ENCODE peak calls at places on chromosomes 12 and 14, in ten cellular contexts. One of them, this sample, is unnamed.

GRCh38 chr14:100375273-100375962 is 52.3 kb downstream of the SLC25A47 start:
- DNase-seq in left ventricle myocardium superior: peak; percentile 74
- DNase-seq in GM20000: peak; percentile 84
- DNase-seq in neural progenitor cell: no peak
- DNase-seq in dorsolateral prefrontal cortex: no peak
- DNase-seq in stimulated activated CD8-positive, alpha-beta memory T cell treated with anti-CD3 and anti-CD28 coated beads, Interleukin-2, amount 100 ng/mL, for 1 hour: no peak
- DNase-seq in KBM-7: peak; percentile 73
- DNase-seq in NB4: peak; percentile 94
- DNase-seq in mucosa of gallbladder: peak; percentile 51
- DNase-seq in A549: no peak
- DNase-seq in this sample: peak; percentile 66

GRCh38 chr14:100285021-100285912 is 21.0 kb downstream of the SLC25A29 start:
- DNase-seq in left ventricle myocardium superior: peak; percentile 88
- DNase-seq in GM20000: peak; percentile 98
- DNase-seq in neural progenitor cell: peak; percentile 86
- DNase-seq in dorsolateral prefrontal cortex: peak; percentile 50
- DNase-seq in stimulated activated CD8-positive, alpha-beta memory T cell treated with anti-CD3 and anti-CD28 coated beads, Interleukin-2, amount 100 ng/mL, for 1 hour: peak; percentile 65
- DNase-seq in KBM-7: peak; percentile 70
- DNase-seq in NB4: peak; percentile 71
- DNase-seq in mucosa of gallbladder: peak; percentile 51
- DNase-seq in A549: peak; percentile 81
- DNase-seq in this sample: peak; percentile 85

GRCh38 chr14:99786423-99787051 is 6.7 kb upstream of the EML1 start:
- DNase-seq in left ventricle myocardium superior: peak; percentile 71
- DNase-seq in GM20000: no peak
- DNase-seq in neural progenitor cell: no peak
- DNase-seq in dorsolateral prefrontal cortex: no peak
- DNase-seq in stimulated activated CD8-positive, alpha-beta memory T cell treated with anti-CD3 and anti-CD28 coated beads, Interleukin-2, amount 100 ng/mL, for 1 hour: no peak
- DNase-seq in KBM-7: no peak
- DNase-seq in NB4: no peak
- DNase-seq in mucosa of gallbladder: no peak
- DNase-seq in A549: no peak
- DNase-seq in this sample: no peak

GRCh38 chr12:11347810-11348209 is 37.6 kb upstream of the PRB4 start:
- DNase-seq in left ventricle myocardium superior: no peak
- DNase-seq in GM20000: no peak
- DNase-seq in neural progenitor cell: no peak
- DNase-seq in dorsolateral prefrontal cortex: no peak
- DNase-seq in stimulated activated CD8-positive, alpha-beta memory T cell treated with anti-CD3 and anti-CD28 coated beads, Interleukin-2, amount 100 ng/mL, for 1 hour: no peak
- DNase-seq in KBM-7: peak; percentile 3
- DNase-seq in NB4: peak; percentile 8
- DNase-seq in mucosa of gallbladder: no peak
- DNase-seq in A549: peak; percentile 1
- DNase-seq in this sample: peak; percentile 33

GRCh38 chr14:83395321-83395720 is 1861.7 kb upstream of the SEL1L start:
- DNase-seq in left ventricle myocardium superior: no peak
- DNase-seq in GM20000: no peak
- DNase-seq in neural progenitor cell: no peak
- DNase-seq in dorsolateral prefrontal cortex: no peak
- DNase-seq in stimulated activated CD8-positive, alpha-beta memory T cell treated with anti-CD3 and anti-CD28 coated beads, Interleukin-2, amount 100 ng/mL, for 1 hour: no peak
- DNase-seq in KBM-7: no peak
- DNase-seq in NB4: no peak
- DNase-seq in mucosa of gallbladder: no peak
- DNase-seq in A549: no peak
- DNase-seq in this sample: no peak

GRCh38 chr14:101808020-101808641 is 46.6 kb downstream of the PPP2R5C start:
- DNase-seq in left ventricle myocardium superior: no peak
- DNase-seq in GM20000: no peak
- DNase-seq in neural progenitor cell: peak; percentile 83
- DNase-seq in dorsolateral prefrontal cortex: no peak
- DNase-seq in stimulated activated CD8-positive, alpha-beta memory T cell treated with anti-CD3 and anti-CD28 coated beads, Interleukin-2, amount 100 ng/mL, for 1 hour: no peak
- DNase-seq in KBM-7: no peak
- DNase-seq in NB4: peak; percentile 23
- DNase-seq in mucosa of gallbladder: no peak
- DNase-seq in A549: peak; percentile 15
- DNase-seq in this sample: peak; percentile 79

GRCh38 chr14:69484444-69485113 is at the start of gene PLEKHD1:
- DNase-seq in left ventricle myocardium superior: no peak
- DNase-seq in GM20000: peak; percentile 59
- DNase-seq in neural progenitor cell: peak; percentile 80
- DNase-seq in dorsolateral prefrontal cortex: no peak
- DNase-seq in stimulated activated CD8-positive, alpha-beta memory T cell treated with anti-CD3 and anti-CD28 coated beads, Interleukin-2, amount 100 ng/mL, for 1 hour: no peak
- DNase-seq in KBM-7: no peak
- DNase-seq in NB4: no peak
- DNase-seq in mucosa of gallbladder: no peak
- DNase-seq in A549: peak; percentile 51
- DNase-seq in this sample: peak; percentile 79

GRCh38 chr12:116882742-116883141 is 1.5 kb upstream of the HRK start:
- DNase-seq in left ventricle myocardium superior: no peak
- DNase-seq in GM20000: peak; percentile 49
- DNase-seq in neural progenitor cell: peak; percentile 49
- DNase-seq in dorsolateral prefrontal cortex: no peak
- DNase-seq in stimulated activated CD8-positive, alpha-beta memory T cell treated with anti-CD3 and anti-CD28 coated beads, Interleukin-2, amount 100 ng/mL, for 1 hour: no peak
- DNase-seq in KBM-7: peak; percentile 23
- DNase-seq in NB4: peak; percentile 36
- DNase-seq in mucosa of gallbladder: no peak
- DNase-seq in A549: peak; percentile 65
- DNase-seq in this sample: peak; percentile 71

GRCh38 chr12:68521321-68521839 is 89.3 kb upstream of the RAP1B start:
- DNase-seq in left ventricle myocardium superior: no peak
- DNase-seq in GM20000: no peak
- DNase-seq in neural progenitor cell: no peak
- DNase-seq in dorsolateral prefrontal cortex: no peak
- DNase-seq in stimulated activated CD8-positive, alpha-beta memory T cell treated with anti-CD3 and anti-CD28 coated beads, Interleukin-2, amount 100 ng/mL, for 1 hour: no peak
- DNase-seq in KBM-7: no peak
- DNase-seq in NB4: no peak
- DNase-seq in mucosa of gallbladder: no peak
- DNase-seq in A549: peak; percentile 28
- DNase-seq in this sample: no peak

GRCh38 chr12:55188974-55189556 is 31.8 kb upstream of the OR10A7 start:
- DNase-seq in left ventricle myocardium superior: no peak
- DNase-seq in GM20000: peak; percentile 45
- DNase-seq in neural progenitor cell: peak; percentile 80
- DNase-seq in dorsolateral prefrontal cortex: no peak
- DNase-seq in stimulated activated CD8-positive, alpha-beta memory T cell treated with anti-CD3 and anti-CD28 coated beads, Interleukin-2, amount 100 ng/mL, for 1 hour: no peak
- DNase-seq in KBM-7: peak; percentile 91
- DNase-seq in NB4: peak; percentile 82
- DNase-seq in mucosa of gallbladder: peak; percentile 71
- DNase-seq in A549: peak; percentile 43
- DNase-seq in this sample: peak; percentile 82

GRCh38 chr12:119679081-119679480 is 11.1 kb downstream of the PRKAB1 start:
- DNase-seq in left ventricle myocardium superior: no peak
- DNase-seq in GM20000: no peak
- DNase-seq in neural progenitor cell: peak; percentile 64
- DNase-seq in dorsolateral prefrontal cortex: no peak
- DNase-seq in stimulated activated CD8-positive, alpha-beta memory T cell treated with anti-CD3 and anti-CD28 coated beads, Interleukin-2, amount 100 ng/mL, for 1 hour: no peak
- DNase-seq in KBM-7: no peak
- DNase-seq in NB4: no peak
- DNase-seq in mucosa of gallbladder: no peak
- DNase-seq in A549: no peak
- DNase-seq in this sample: no peak

GRCh38 chr12:108861878-108862587 is 4.7 kb upstream of the SSH1 start:
- DNase-seq in left ventricle myocardium superior: no peak
- DNase-seq in GM20000: peak; percentile 56
- DNase-seq in neural progenitor cell: no peak
- DNase-seq in dorsolateral prefrontal cortex: no peak
- DNase-seq in stimulated activated CD8-positive, alpha-beta memory T cell treated with anti-CD3 and anti-CD28 coated beads, Interleukin-2, amount 100 ng/mL, for 1 hour: no peak
- DNase-seq in KBM-7: peak; percentile 90
- DNase-seq in NB4: peak; percentile 90
- DNase-seq in mucosa of gallbladder: peak; percentile 42
- DNase-seq in A549: no peak
- DNase-seq in this sample: no peak

GRCh38 chr12:54933381-54933780 is 51.2 kb downstream of the TESPA1 start:
- DNase-seq in left ventricle myocardium superior: no peak
- DNase-seq in GM20000: no peak
- DNase-seq in neural progenitor cell: no peak
- DNase-seq in dorsolateral prefrontal cortex: no peak
- DNase-seq in stimulated activated CD8-positive, alpha-beta memory T cell treated with anti-CD3 and anti-CD28 coated beads, Interleukin-2, amount 100 ng/mL, for 1 hour: no peak
- DNase-seq in KBM-7: peak; percentile 15
- DNase-seq in NB4: peak; percentile 31
- DNase-seq in mucosa of gallbladder: no peak
- DNase-seq in A549: no peak
- DNase-seq in this sample: no peak

GRCh38 chr14:59600211-59600945 is 23.8 kb upstream of the CCDC175 start:
- DNase-seq in left ventricle myocardium superior: no peak
- DNase-seq in GM20000: no peak
- DNase-seq in neural progenitor cell: no peak
- DNase-seq in dorsolateral prefrontal cortex: no peak
- DNase-seq in stimulated activated CD8-positive, alpha-beta memory T cell treated with anti-CD3 and anti-CD28 coated beads, Interleukin-2, amount 100 ng/mL, for 1 hour: no peak
- DNase-seq in KBM-7: no peak
- DNase-seq in NB4: no peak
- DNase-seq in mucosa of gallbladder: no peak
- DNase-seq in A549: no peak
- DNase-seq in this sample: no peak

GRCh38 chr14:54686219-54686870 is 119.4 kb downstream of the SAMD4A start:
- DNase-seq in left ventricle myocardium superior: no peak
- DNase-seq in GM20000: no peak
- DNase-seq in neural progenitor cell: no peak
- DNase-seq in dorsolateral prefrontal cortex: no peak
- DNase-seq in stimulated activated CD8-positive, alpha-beta memory T cell treated with anti-CD3 and anti-CD28 coated beads, Interleukin-2, amount 100 ng/mL, for 1 hour: no peak
- DNase-seq in KBM-7: no peak
- DNase-seq in NB4: no peak
- DNase-seq in mucosa of gallbladder: peak; percentile 39
- DNase-seq in A549: no peak
- DNase-seq in this sample: no peak